ENCODE peak calls at places on chromosomes 6 and 20, in seven cellular contexts. One of them, this sample, is unnamed.

GRCh38 chr6:44127186-44128019 is at the start of the genes MRPL14 and TMEM63B:
- DNase-seq in fibroblast of pulmonary artery: peak
- DNase-seq in H9: peak
- DNase-seq in choroid plexus epithelial cell: peak
- DNase-seq in mammary epithelial cell: peak
- DNase-seq in Calu3: peak
- DNase-seq in GM20000: peak
- DNase-seq in this sample: no peak

GRCh38 chr20:42338274-42339172 is 720.3 kb upstream of the CHD6 start:
- DNase-seq in fibroblast of pulmonary artery: no peak
- DNase-seq in H9: no peak
- DNase-seq in choroid plexus epithelial cell: no peak
- DNase-seq in mammary epithelial cell: no peak
- DNase-seq in Calu3: no peak
- DNase-seq in GM20000: no peak
- DNase-seq in this sample: no peak

GRCh38 chr6:135257641-135258405 is 76.7 kb downstream of the MYB start:
- DNase-seq in fibroblast of pulmonary artery: no peak
- DNase-seq in H9: no peak
- DNase-seq in choroid plexus epithelial cell: peak
- DNase-seq in mammary epithelial cell: no peak
- DNase-seq in Calu3: no peak
- DNase-seq in GM20000: no peak
- DNase-seq in this sample: no peak

GRCh38 chr6:22146581-22147468 is 150.0 kb downstream of the PRL start:
- DNase-seq in fibroblast of pulmonary artery: peak
- DNase-seq in H9: no peak
- DNase-seq in choroid plexus epithelial cell: no peak
- DNase-seq in mammary epithelial cell: no peak
- DNase-seq in Calu3: no peak
- DNase-seq in GM20000: no peak
- DNase-seq in this sample: peak

GRCh38 chr6:41039060-41039998 is at the start of gene UNC5CL:
- DNase-seq in fibroblast of pulmonary artery: peak
- DNase-seq in H9: peak
- DNase-seq in choroid plexus epithelial cell: peak
- DNase-seq in mammary epithelial cell: peak
- DNase-seq in Calu3: peak
- DNase-seq in GM20000: peak
- DNase-seq in this sample: no peak

GRCh38 chr6:147970970-147971369 is 371.7 kb upstream of the SASH1 start:
- DNase-seq in fibroblast of pulmonary artery: peak
- DNase-seq in H9: no peak
- DNase-seq in choroid plexus epithelial cell: peak
- DNase-seq in mammary epithelial cell: peak
- DNase-seq in Calu3: no peak
- DNase-seq in GM20000: no peak
- DNase-seq in this sample: no peak

GRCh38 chr6:41798901-41799300 is 11.4 kb downstream of the TOMM6 start:
- DNase-seq in fibroblast of pulmonary artery: no peak
- DNase-seq in H9: no peak
- DNase-seq in choroid plexus epithelial cell: no peak
- DNase-seq in mammary epithelial cell: no peak
- DNase-seq in Calu3: no peak
- DNase-seq in GM20000: no peak
- DNase-seq in this sample: no peak

GRCh38 chr6:146331008-146331407 is 212.6 kb upstream of the RAB32 start:
- DNase-seq in fibroblast of pulmonary artery: no peak
- DNase-seq in H9: no peak
- DNase-seq in choroid plexus epithelial cell: no peak
- DNase-seq in mammary epithelial cell: no peak
- DNase-seq in Calu3: no peak
- DNase-seq in GM20000: no peak
- DNase-seq in this sample: no peak

GRCh38 chr6:63546697-63547096 is 25.6 kb upstream of the LOC128125822 start:
- DNase-seq in fibroblast of pulmonary artery: no peak
- DNase-seq in H9: no peak
- DNase-seq in choroid plexus epithelial cell: no peak
- DNase-seq in mammary epithelial cell: no peak
- DNase-seq in Calu3: no peak
- DNase-seq in GM20000: no peak
- DNase-seq in this sample: no peak

GRCh38 chr6:168967556-168967955 is 286.1 kb downstream of the THBS2 start:
- DNase-seq in fibroblast of pulmonary artery: no peak
- DNase-seq in H9: no peak
- DNase-seq in choroid plexus epithelial cell: no peak
- DNase-seq in mammary epithelial cell: no peak
- DNase-seq in Calu3: no peak
- DNase-seq in GM20000: no peak
- DNase-seq in this sample: no peak

GRCh38 chr6:110656492-110656891 is 158.8 kb downstream of the CDK19 start:
- DNase-seq in fibroblast of pulmonary artery: no peak
- DNase-seq in H9: no peak
- DNase-seq in choroid plexus epithelial cell: no peak
- DNase-seq in mammary epithelial cell: peak
- DNase-seq in Calu3: peak
- DNase-seq in GM20000: no peak
- DNase-seq in this sample: no peak

GRCh38 chr6:128848169-128848935 is 34.6 kb upstream of the LAMA2 start:
- DNase-seq in fibroblast of pulmonary artery: peak
- DNase-seq in H9: no peak
- DNase-seq in choroid plexus epithelial cell: peak
- DNase-seq in mammary epithelial cell: no peak
- DNase-seq in Calu3: no peak
- DNase-seq in GM20000: no peak
- DNase-seq in this sample: no peak

GRCh38 chr6:83086751-83087150 is 19.3 kb downstream of the DOP1A start:
- DNase-seq in fibroblast of pulmonary artery: no peak
- DNase-seq in H9: no peak
- DNase-seq in choroid plexus epithelial cell: no peak
- DNase-seq in mammary epithelial cell: no peak
- DNase-seq in Calu3: no peak
- DNase-seq in GM20000: peak
- DNase-seq in this sample: no peak

GRCh38 chr6:129351807-129352206 is 358.2 kb downstream of the ARHGAP18 start:
- DNase-seq in fibroblast of pulmonary artery: no peak
- DNase-seq in H9: no peak
- DNase-seq in choroid plexus epithelial cell: peak
- DNase-seq in mammary epithelial cell: no peak
- DNase-seq in Calu3: no peak
- DNase-seq in GM20000: no peak
- DNase-seq in this sample: no peak

GRCh38 chr6:10687582-10687981 is 6.8 kb downstream of the C6orf52 start:
- DNase-seq in fibroblast of pulmonary artery: no peak
- DNase-seq in H9: no peak
- DNase-seq in choroid plexus epithelial cell: no peak
- DNase-seq in mammary epithelial cell: no peak
- DNase-seq in Calu3: no peak
- DNase-seq in GM20000: no peak
- DNase-seq in this sample: no peak

GRCh38 chr20:15061955-15062354 is 724.5 kb upstream of the FLRT3 start:
- DNase-seq in fibroblast of pulmonary artery: no peak
- DNase-seq in H9: peak
- DNase-seq in choroid plexus epithelial cell: no peak
- DNase-seq in mammary epithelial cell: peak
- DNase-seq in Calu3: no peak
- DNase-seq in GM20000: no peak
- DNase-seq in this sample: no peak

GRCh38 chr6:8918196-8918595 is 482.9 kb upstream of the SLC35B3 start:
- DNase-seq in fibroblast of pulmonary artery: no peak
- DNase-seq in H9: no peak
- DNase-seq in choroid plexus epithelial cell: no peak
- DNase-seq in mammary epithelial cell: no peak
- DNase-seq in Calu3: no peak
- DNase-seq in GM20000: no peak
- DNase-seq in this sample: no peak

GRCh38 chr20:64145458-64146300 is 18.6 kb upstream of the MYT1 start:
- DNase-seq in fibroblast of pulmonary artery: no peak
- DNase-seq in H9: no peak
- DNase-seq in choroid plexus epithelial cell: no peak
- DNase-seq in mammary epithelial cell: no peak
- DNase-seq in Calu3: no peak
- DNase-seq in GM20000: no peak
- DNase-seq in this sample: no peak
- TF ChIP-seq CTCF in fibroblast of pulmonary artery: peak
- TF ChIP-seq CTCF in H9: peak
- TF ChIP-seq CTCF in choroid plexus epithelial cell: peak
- TF ChIP-seq CTCF in mammary epithelial cell: peak
- TF ChIP-seq CTCF in Calu3: peak
- TF ChIP-seq CTCF in GM20000: no peak
- TF ChIP-seq CTCF in this sample: peak

GRCh38 chr6:157223021-157223430 is 100.3 kb downstream of the TMEM242 start:
- DNase-seq in fibroblast of pulmonary artery: no peak
- DNase-seq in H9: no peak
- DNase-seq in choroid plexus epithelial cell: no peak
- DNase-seq in mammary epithelial cell: no peak
- DNase-seq in Calu3: no peak
- DNase-seq in GM20000: peak
- DNase-seq in this sample: no peak
- TF ChIP-seq CTCF in fibroblast of pulmonary artery: no peak
- TF ChIP-seq CTCF in H9: no peak
- TF ChIP-seq CTCF in choroid plexus epithelial cell: no peak
- TF ChIP-seq CTCF in mammary epithelial cell: no peak
- TF ChIP-seq CTCF in Calu3: no peak
- TF ChIP-seq CTCF in GM20000: no peak
- TF ChIP-seq CTCF in this sample: no peak

DNA sequence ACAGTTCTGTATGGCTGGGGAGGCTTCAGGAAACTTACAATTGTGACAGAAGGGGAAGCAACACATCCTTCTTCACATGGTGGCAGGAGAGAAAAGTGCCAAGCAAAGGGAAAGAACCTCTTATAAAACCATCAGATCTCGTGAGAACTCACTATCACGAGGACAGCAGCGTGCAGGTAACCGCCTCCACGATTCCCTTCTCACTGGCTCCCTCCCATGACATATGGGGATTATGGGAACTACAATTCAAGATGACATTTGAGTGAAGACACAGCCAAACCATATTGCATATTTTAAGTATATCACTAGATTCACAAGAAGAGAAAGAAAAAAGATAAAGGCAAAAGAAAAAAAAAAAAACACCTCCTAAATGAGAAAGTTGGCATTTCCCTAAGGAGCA is 431.9 kb upstream of the RGS17 start:
- DNase-seq in fibroblast of pulmonary artery: no peak
- DNase-seq in H9: no peak
- DNase-seq in choroid plexus epithelial cell: no peak
- DNase-seq in mammary epithelial cell: no peak
- DNase-seq in Calu3: no peak
- DNase-seq in GM20000: no peak
- DNase-seq in this sample: no peak
- TF ChIP-seq CTCF in fibroblast of pulmonary artery: peak
- TF ChIP-seq CTCF in H9: peak
- TF ChIP-seq CTCF in choroid plexus epithelial cell: peak
- TF ChIP-seq CTCF in mammary epithelial cell: no peak
- TF ChIP-seq CTCF in Calu3: no peak
- TF ChIP-seq CTCF in GM20000: no peak
- TF ChIP-seq CTCF in this sample: peak

GRCh38 chr20:58839474-58839874 is 11.2 kb downstream of the GNAS-AS1 start:
- DNase-seq in fibroblast of pulmonary artery: peak
- DNase-seq in H9: peak
- DNase-seq in choroid plexus epithelial cell: peak
- DNase-seq in mammary epithelial cell: peak
- DNase-seq in Calu3: peak
- DNase-seq in GM20000: peak
- DNase-seq in this sample: no peak
- TF ChIP-seq CTCF in fibroblast of pulmonary artery: peak
- TF ChIP-seq CTCF in H9: peak
- TF ChIP-seq CTCF in choroid plexus epithelial cell: peak
- TF ChIP-seq CTCF in mammary epithelial cell: no peak
- TF ChIP-seq CTCF in Calu3: peak
- TF ChIP-seq CTCF in GM20000: peak
- TF ChIP-seq CTCF in this sample: peak

GRCh38 chr6:4844108-4844507 is 67.9 kb downstream of the CDYL start:
- DNase-seq in fibroblast of pulmonary artery: no peak
- DNase-seq in H9: peak
- DNase-seq in choroid plexus epithelial cell: no peak
- DNase-seq in mammary epithelial cell: no peak
- DNase-seq in Calu3: no peak
- DNase-seq in GM20000: no peak
- DNase-seq in this sample: no peak
- TF ChIP-seq CTCF in fibroblast of pulmonary artery: peak
- TF ChIP-seq CTCF in H9: peak
- TF ChIP-seq CTCF in choroid plexus epithelial cell: peak
- TF ChIP-seq CTCF in mammary epithelial cell: peak
- TF ChIP-seq CTCF in Calu3: no peak
- TF ChIP-seq CTCF in GM20000: peak
- TF ChIP-seq CTCF in this sample: peak

GRCh38 chr6:154167163-154167562 is 128.1 kb downstream of the OPRM1 start:
- DNase-seq in fibroblast of pulmonary artery: no peak
- DNase-seq in H9: no peak
- DNase-seq in choroid plexus epithelial cell: no peak
- DNase-seq in mammary epithelial cell: no peak
- DNase-seq in Calu3: no peak
- DNase-seq in GM20000: no peak
- DNase-seq in this sample: no peak

GRCh38 chr6:154161689-154162088 is 122.6 kb downstream of the OPRM1 start:
- DNase-seq in fibroblast of pulmonary artery: no peak
- DNase-seq in H9: no peak
- DNase-seq in choroid plexus epithelial cell: peak
- DNase-seq in mammary epithelial cell: no peak
- DNase-seq in Calu3: no peak
- DNase-seq in GM20000: peak
- DNase-seq in this sample: no peak

GRCh38 chr6:154166140-154166539 is 127.1 kb downstream of the OPRM1 start:
- DNase-seq in fibroblast of pulmonary artery: no peak
- DNase-seq in H9: peak
- DNase-seq in choroid plexus epithelial cell: no peak
- DNase-seq in mammary epithelial cell: no peak
- DNase-seq in Calu3: no peak
- DNase-seq in GM20000: no peak
- DNase-seq in this sample: no peak

GRCh38 chr6:154165488-154165887 is 126.4 kb downstream of the OPRM1 start:
- DNase-seq in fibroblast of pulmonary artery: peak
- DNase-seq in H9: no peak
- DNase-seq in choroid plexus epithelial cell: no peak
- DNase-seq in mammary epithelial cell: no peak
- DNase-seq in Calu3: no peak
- DNase-seq in GM20000: no peak
- DNase-seq in this sample: no peak

DNA sequence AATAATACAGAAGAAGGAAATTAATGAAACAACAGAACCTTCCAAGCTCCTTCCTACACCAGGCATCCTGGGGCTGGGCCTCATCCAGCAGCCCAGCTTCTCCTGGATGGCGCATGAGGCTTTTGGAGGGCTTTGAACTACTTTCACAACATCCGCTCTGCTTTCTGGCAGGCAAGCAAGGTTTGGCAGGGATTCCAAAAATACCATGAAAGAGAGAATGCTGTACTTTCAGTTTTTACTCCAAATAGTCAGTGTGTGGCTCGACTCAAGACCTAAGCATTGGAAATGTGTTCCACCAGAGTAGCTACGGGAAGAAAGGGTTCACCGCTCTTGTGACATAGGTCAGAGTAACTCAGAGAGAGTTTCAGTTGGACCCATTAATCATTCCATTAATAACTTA is 125.4 kb downstream of the OPRM1 start:
- DNase-seq in fibroblast of pulmonary artery: peak
- DNase-seq in H9: no peak
- DNase-seq in choroid plexus epithelial cell: peak
- DNase-seq in mammary epithelial cell: no peak
- DNase-seq in Calu3: no peak
- DNase-seq in GM20000: no peak
- DNase-seq in this sample: no peak
- TF ChIP-seq CTCF in fibroblast of pulmonary artery: no peak
- TF ChIP-seq CTCF in H9: no peak
- TF ChIP-seq CTCF in choroid plexus epithelial cell: no peak
- TF ChIP-seq CTCF in mammary epithelial cell: no peak
- TF ChIP-seq CTCF in Calu3: no peak
- TF ChIP-seq CTCF in GM20000: no peak
- TF ChIP-seq CTCF in this sample: no peak